ENCODE peak calls at places on chromosomes 2 and 18, in seven cellular contexts. H, I, W, R, V, C and N are unnamed samples.

GRCh38 chr2:100018794-100019193 is 123.6 kb downstream of the AFF3 start:
- DNase-seq in H (no peak), I (no peak), W (peak; percentile 38), R (no peak), V (no peak), C (no peak), N (no peak)

GRCh38 chr18:22493255-22493654 is 75.5 kb upstream of the CTAGE1 start:
- DNase-seq in H (no peak), I (no peak), W (no peak), R (no peak), V (no peak), C (no peak), N (no peak)

GRCh38 chr2:102120261-102121259 is 22.0 kb upstream of the IL1R1 start:
- DNase-seq in H (no peak), I (no peak), W (no peak), R (no peak), V (no peak), C (no peak), N (no peak)

GRCh38 chr2:109266998-109267854 is 138.2 kb downstream of the SH3RF3 start:
- DNase-seq in H (no peak), I (no peak), W (no peak), R (no peak), V (no peak), C (no peak), N (no peak)

GRCh38 chr2:196566969-196567666 is 72.4 kb upstream of the CCDC150 start:
- DNase-seq in H (no peak), I (no peak), W (no peak), R (no peak), V (no peak), C (peak; percentile 74), N (no peak)

GRCh38 chr2:69169990-69170389 is 157.0 kb downstream of the ANTXR1 start:
- DNase-seq in H (no peak), I (no peak), W (peak; percentile 85), R (no peak), V (no peak), C (no peak), N (no peak)

GRCh38 chr2:14350856-14351255 is 281.7 kb upstream of the LRATD1 start:
- DNase-seq in H (no peak), I (no peak), W (no peak), R (no peak), V (no peak), C (no peak), N (no peak)

GRCh38 chr2:40096360-40096759 is 317.3 kb upstream of the THUMPD2 start:
- DNase-seq in H (no peak), I (no peak), W (peak; percentile 75), R (no peak), V (no peak), C (no peak), N (no peak)

GRCh38 chr18:62324355-62324828 is 718 bp upstream of the TNFRSF11A start:
- DNase-seq in H (peak; percentile 64), I (no peak), W (no peak), R (no peak), V (no peak), C (no peak), N (no peak)

GRCh38 chr18:59219672-59220163 is at the start of gene GRP:
- DNase-seq in H (no peak), I (no peak), W (no peak), R (no peak), V (no peak), C (no peak), N (no peak)

GRCh38 chr2:177187631-177188312 is 24.8 kb upstream of the HNRNPA3 start:
- DNase-seq in H (no peak), I (no peak), W (peak; percentile 76), R (no peak), V (no peak), C (no peak), N (no peak)

GRCh38 chr18:48166971-48167370 is 236.5 kb upstream of the SMAD2 start:
- DNase-seq in H (peak; percentile 20), I (no peak), W (no peak), R (peak; percentile 85), V (no peak), C (no peak), N (no peak)

GRCh38 chr2:70985283-70985688 is 6.9 kb downstream of the ANKRD53 start:
- DNase-seq in H (no peak), I (no peak), W (no peak), R (no peak), V (no peak), C (no peak), N (no peak)

GRCh38 chr2:204019572-204020501 is 83.3 kb downstream of the ICOS start:
- DNase-seq in H (no peak), I (no peak), W (peak; percentile 53), R (no peak), V (no peak), C (no peak), N (no peak)

GRCh38 chr2:101630224-101630949 is 67.1 kb upstream of the MAP4K4 start:
- DNase-seq in H (no peak), I (no peak), W (no peak), R (no peak), V (no peak), C (no peak), N (no peak)

GRCh38 chr2:203808041-203808750 is 59.4 kb upstream of the CTLA4 start:
- DNase-seq in H (no peak), I (no peak), W (peak; percentile 97), R (peak; percentile 81), V (no peak), C (no peak), N (no peak)